ENCODE peak calls at places on chromosomes 12 and 14, in four cellular contexts. J is body of pancreas; H is CD8-positive, alpha-beta memory T cell; T is NCI-H1105. F is an unnamed sample.

GRCh38 chr14:96741151-96741977 is 55.8 kb upstream of the VRK1 start:
- DNase-seq in J (peak; percentile 67), H (peak; percentile 70), T (peak; percentile 43), F (peak; percentile 66)

GRCh38 chr12:14768823-14769405 is 34.4 kb downstream of the WBP11 start:
- DNase-seq in J (peak; percentile 64), H (no peak), T (no peak), F (no peak)

GRCh38 chr14:105878125-105878524 is 351.7 kb downstream of the TMEM121 start:
- DNase-seq in J (no peak), H (no peak), T (no peak), F (no peak)

GRCh38 chr12:111992464-111992863 is 20.5 kb downstream of the TMEM116 start:
- DNase-seq in J (no peak), H (no peak), T (no peak), F (no peak)

GRCh38 chr14:75310295-75311059 is 31.8 kb downstream of the FOS start:
- DNase-seq in J (peak; percentile 88), H (no peak), T (peak; percentile 83), F (peak; percentile 70)

GRCh38 chr14:84927096-84927910 is 602.6 kb upstream of the FLRT2 start:
- DNase-seq in J (no peak), H (no peak), T (peak; percentile 12), F (no peak)

GRCh38 chr12:101697930-101698781 is 716 bp downstream of the CHPT1 start:
- DNase-seq in J (peak; percentile 71), H (no peak), T (peak; percentile 35), F (peak; percentile 42)

GRCh38 chr14:94123868-94124267 is 5.5 kb downstream of the IFI27L2 start:
- DNase-seq in J (no peak), H (no peak), T (no peak), F (no peak)

GRCh38 chr12:14403711-14404164 is 38.3 kb downstream of the ATF7IP start:
- DNase-seq in J (peak; percentile 38), H (peak; percentile 60), T (peak; percentile 98), F (no peak)

GRCh38 chr12:98646165-98646764 is 1.2 kb downstream of the APAF1 start:
- DNase-seq in J (no peak), H (no peak), T (no peak), F (no peak)

GRCh38 chr14:99273025-99273723 is 1.2 kb upstream of the BCL11B start:
- DNase-seq in J (no peak), H (peak; percentile 56), T (peak; percentile 69), F (no peak)

GRCh38 chr12:54890339-54890738 is 36.0 kb downstream of the MUCL1 start:
- DNase-seq in J (no peak), H (no peak), T (no peak), F (no peak)

GRCh38 chr12:90514325-90514724 is 440.7 kb downstream of the CCER1 start:
- DNase-seq in J (no peak), H (no peak), T (no peak), F (no peak)

GRCh38 chr12:84276215-84276614 is 636.4 kb downstream of the SLC6A15 start:
- DNase-seq in J (no peak), H (no peak), T (no peak), F (no peak)

GRCh38 chr14:58152569-58152857 is 500 bp upstream of the ARMH4 start:
- DNase-seq in J (no peak), H (no peak), T (no peak), F (no peak)

GRCh38 chr12:63294327-63294632 is 143.3 kb upstream of the AVPR1A start:
- DNase-seq in J (peak; percentile 22), H (no peak), T (no peak), F (no peak)

GRCh38 chr14:104443391-104444158 is 136.0 kb upstream of the C14orf180 start:
- DNase-seq in J (no peak), H (no peak), T (no peak), F (no peak)

F was measured in neuronal stem cell.